ENCODE peak calls at places on chromosomes 4 and X, in six cellular contexts. U, Q, J, N, O and E are unnamed samples.
A peak's percentile ranks its signal among the peaks of the same experiment; 100 is the strongest.

GRCh38 chr4:79764118-79764517 is 308.9 kb downstream of the ANTXR2 start:
- DNase-seq in U (no peak), Q (no peak), J (no peak), N (no peak), O (no peak), E (no peak)

GRCh38 chr4:110484767-110485166 is 8.8 kb downstream of the ENPEP start:
- DNase-seq in U (no peak), Q (no peak), J (no peak), N (peak; percentile 79), O (no peak), E (no peak)

GRCh38 chr4:78092850-78093249 is 35.7 kb downstream of the FRAS1 start:
- DNase-seq in U (no peak), Q (peak; percentile 47), J (no peak), N (no peak), O (no peak), E (no peak)

GRCh38 chr4:160772668-160773067 is 1391.1 kb downstream of the FSTL5 start:
- DNase-seq in U (no peak), Q (no peak), J (no peak), N (no peak), O (no peak), E (no peak)

GRCh38 chr4:2290974-2291704 is 29.2 kb upstream of the MXD4 start:
- DNase-seq in U (peak; percentile 35), Q (no peak), J (peak; percentile 25), N (no peak), O (no peak), E (no peak)

GRCh38 chrX:55008571-55009358 is 8.6 kb downstream of the APEX2 start:
- DNase-seq in U (no peak), Q (no peak), J (peak; percentile 4), N (peak; percentile 21), O (no peak), E (no peak)

GRCh38 chrX:132638313-132638712 is 149.5 kb upstream of the MBNL3 start:
- DNase-seq in U (no peak), Q (no peak), J (no peak), N (no peak), O (no peak), E (no peak)

GRCh38 chrX:106940068-106940467 is 19.9 kb downstream of the CLDN2 start:
- DNase-seq in U (no peak), Q (no peak), J (no peak), N (no peak), O (no peak), E (no peak)

GRCh38 chr4:125714845-125715244 is 400.1 kb downstream of the FAT4 start:
- DNase-seq in U (no peak), Q (no peak), J (no peak), N (no peak), O (no peak), E (no peak)

GRCh38 chr4:84379881-84380618 is 119.0 kb downstream of the NKX6-1 start:
- DNase-seq in U (no peak), Q (no peak), J (no peak), N (peak; percentile 25), O (no peak), E (no peak)

GRCh38 chr4:150173854-150174398 is 95.7 kb downstream of the DCLK2 start:
- DNase-seq in U (no peak), Q (no peak), J (no peak), N (no peak), O (no peak), E (no peak)

GRCh38 chr4:15068298-15068697 is 66.0 kb downstream of the CPEB2 start:
- DNase-seq in U (no peak), Q (no peak), J (no peak), N (no peak), O (no peak), E (no peak)

GRCh38 chrX:132539611-132540010 is 50.8 kb upstream of the MBNL3 start:
- DNase-seq in U (no peak), Q (no peak), J (no peak), N (no peak), O (no peak), E (no peak)

GRCh38 chrX:30228526-30228925 is 1.9 kb upstream of the MAGEB3 start:
- DNase-seq in U (no peak), Q (no peak), J (no peak), N (no peak), O (no peak), E (no peak)

GRCh38 chrX:39580043-39580442 is 517.7 kb downstream of the BCOR start:
- DNase-seq in U (no peak), Q (no peak), J (no peak), N (no peak), O (no peak), E (no peak)

GRCh38 chr4:7798215-7798995 is 141.3 kb downstream of the AFAP1 start:
- DNase-seq in U (no peak), Q (no peak), J (no peak), N (no peak), O (no peak), E (no peak)

GRCh38 chrX:135308345-135308855 is 880 bp upstream of the ETDC start:
- DNase-seq in U (no peak), Q (no peak), J (no peak), N (no peak), O (peak; percentile 73), E (no peak)

GRCh38 chrX:39645059-39645895 is 452.5 kb downstream of the BCOR start:
- DNase-seq in U (no peak), Q (no peak), J (peak; percentile 2), N (peak; percentile 69), O (peak; percentile 16), E (no peak)

GRCh38 chr4:13371050-13371449 is 113.1 kb downstream of the RAB28 start:
- DNase-seq in U (no peak), Q (no peak), J (no peak), N (no peak), O (no peak), E (no peak)

GRCh38 chrX:67749536-67749935 is 205.7 kb downstream of the AR start:
- DNase-seq in U (no peak), Q (no peak), J (no peak), N (no peak), O (no peak), E (no peak)

GRCh38 chr4:184807261-184807660 is 18.5 kb downstream of the ACSL1 start:
- DNase-seq in U (no peak), Q (no peak), J (no peak), N (no peak), O (peak; percentile 82), E (peak; percentile 54)

GRCh38 chr4:186820371-186820990 is 96.8 kb upstream of the FAT1 start:
- DNase-seq in U (no peak), Q (no peak), J (no peak), N (no peak), O (peak; percentile 14), E (peak; percentile 49)

GRCh38 chrX:129404670-129405008 is 118.7 kb downstream of the SMARCA1 start:
- DNase-seq in U (no peak), Q (no peak), J (no peak), N (no peak), O (no peak), E (no peak)

GRCh38 chrX:41382699-41383645 is 49.0 kb downstream of the DDX3X start:
- DNase-seq in U (no peak), Q (no peak), J (no peak), N (no peak), O (no peak), E (no peak)

GRCh38 chr4:105509291-105509690 is 35.4 kb upstream of the PPA2 start:
- DNase-seq in U (no peak), Q (no peak), J (no peak), N (no peak), O (peak; percentile 2), E (no peak)

GRCh38 chr4:43271946-43272345 is 379.4 kb downstream of the GRXCR1 start:
- DNase-seq in U (no peak), Q (no peak), J (no peak), N (no peak), O (no peak), E (no peak)

GRCh38 chr4:183797041-183797444 is 108.1 kb upstream of the STOX2 start:
- DNase-seq in U (no peak), Q (peak; percentile 6), J (no peak), N (no peak), O (peak; percentile 7), E (no peak)

GRCh38 chr4:41796545-41797210 is 48.2 kb upstream of the PHOX2B start:
- DNase-seq in U (no peak), Q (peak; percentile 57), J (no peak), N (no peak), O (peak; percentile 83), E (no peak)

GRCh38 chr4:56981795-56982201 is 3.1 kb downstream of the POLR2B start:
- DNase-seq in U (no peak), Q (no peak), J (no peak), N (no peak), O (no peak), E (no peak)

GRCh38 chrX:70979136-70979762 is 48.4 kb upstream of the SLC7A3 start:
- DNase-seq in U (no peak), Q (no peak), J (no peak), N (peak; percentile 11), O (peak; percentile 35), E (no peak)